ENCODE peak calls at places on chromosome 5, in four cellular contexts. One of them, this sample, is unnamed.

GRCh38 chr5:115594343-115595047 is 7.8 kb downstream of the TICAM2 start:
- DNase-seq in AG04450: no peak
- DNase-seq in neural progenitor cell: no peak
- DNase-seq in coronary artery: no peak
- DNase-seq in this sample: no peak

GRCh38 chr5:1512541-1513291 is 11.0 kb downstream of the LPCAT1 start:
- DNase-seq in coronary artery: peak; percentile 47
- DNase-seq in neural progenitor cell: peak; percentile 6
- DNase-seq in AG04450: no peak
- DNase-seq in this sample: no peak

GRCh38 chr5:17379188-17379951 is 118.7 kb upstream of the TAF11L2 start:
- DNase-seq in neural progenitor cell: no peak
- DNase-seq in coronary artery: no peak
- DNase-seq in AG04450: no peak
- DNase-seq in this sample: no peak

GRCh38 chr5:174454464-174454863 is 269.9 kb upstream of the MSX2 start:
- DNase-seq in AG04450: no peak
- DNase-seq in coronary artery: no peak
- DNase-seq in neural progenitor cell: no peak
- DNase-seq in this sample: no peak

GRCh38 chr5:172713113-172713808 is 57.7 kb downstream of the DUSP1 start:
- DNase-seq in coronary artery: no peak
- DNase-seq in AG04450: no peak
- DNase-seq in neural progenitor cell: peak; percentile 66
- DNase-seq in this sample: peak; percentile 69

GRCh38 chr5:9196403-9197224 is 349.3 kb downstream of the SEMA5A start:
- DNase-seq in neural progenitor cell: peak; percentile 95
- DNase-seq in AG04450: peak; percentile 42
- DNase-seq in coronary artery: no peak
- DNase-seq in this sample: no peak

GRCh38 chr5:157253547-157253946 is 12.4 kb upstream of the CYFIP2 start:
- DNase-seq in coronary artery: no peak
- DNase-seq in neural progenitor cell: peak; percentile 69
- DNase-seq in AG04450: peak; percentile 11
- DNase-seq in this sample: peak; percentile 65

GRCh38 chr5:129541648-129542251 is 81.7 kb downstream of the ADAMTS19 start:
- DNase-seq in neural progenitor cell: no peak
- DNase-seq in coronary artery: no peak
- DNase-seq in AG04450: no peak
- DNase-seq in this sample: no peak

GRCh38 chr5:9439651-9440292 is 106.1 kb downstream of the SEMA5A start:
- DNase-seq in neural progenitor cell: no peak
- DNase-seq in coronary artery: no peak
- DNase-seq in AG04450: no peak
- DNase-seq in this sample: no peak

GRCh38 chr5:102540251-102540812 is 41.5 kb upstream of the SLCO6A1 start:
- DNase-seq in neural progenitor cell: no peak
- DNase-seq in coronary artery: no peak
- DNase-seq in AG04450: no peak
- DNase-seq in this sample: no peak

GRCh38 chr5:59079622-59080620 is 497.0 kb downstream of the RAB3C start:
- DNase-seq in coronary artery: no peak
- DNase-seq in AG04450: peak; percentile 90
- DNase-seq in neural progenitor cell: no peak
- DNase-seq in this sample: no peak

GRCh38 chr5:110161162-110161561 is 471.4 kb downstream of the MAN2A1 start:
- DNase-seq in AG04450: no peak
- DNase-seq in coronary artery: no peak
- DNase-seq in neural progenitor cell: no peak
- DNase-seq in this sample: no peak

GRCh38 chr5:522899-523657 is 1.2 kb downstream of the SLC9A3 start:
- DNase-seq in AG04450: no peak
- DNase-seq in coronary artery: no peak
- DNase-seq in neural progenitor cell: peak; percentile 58
- DNase-seq in this sample: no peak

GRCh38 chr5:16628376-16628775 is 11.6 kb upstream of the RETREG1 start:
- DNase-seq in coronary artery: no peak
- DNase-seq in neural progenitor cell: no peak
- DNase-seq in AG04450: no peak
- DNase-seq in this sample: no peak

GRCh38 chr5:23893561-23893960 is 386.2 kb downstream of the PRDM9 start:
- DNase-seq in neural progenitor cell: no peak
- DNase-seq in coronary artery: no peak
- DNase-seq in AG04450: no peak
- DNase-seq in this sample: no peak

GRCh38 chr5:152246401-152246800 is 158.7 kb downstream of the NMUR2 start:
- DNase-seq in neural progenitor cell: peak; percentile 80
- DNase-seq in AG04450: no peak
- DNase-seq in coronary artery: no peak
- DNase-seq in this sample: no peak

GRCh38 chr5:3382151-3382550 is 213.5 kb upstream of the IRX1 start:
- DNase-seq in AG04450: no peak
- DNase-seq in neural progenitor cell: no peak
- DNase-seq in coronary artery: peak; percentile 45
- DNase-seq in this sample: no peak

GRCh38 chr5:142780871-142781270 is 10.7 kb downstream of the ARHGAP26 start:
- DNase-seq in neural progenitor cell: peak; percentile 26
- DNase-seq in AG04450: no peak
- DNase-seq in coronary artery: no peak
- DNase-seq in this sample: no peak
- TF ChIP-seq CTCF in neural progenitor cell: peak; percentile 8
- TF ChIP-seq CTCF in AG04450: no peak
- TF ChIP-seq CTCF in coronary artery: no peak
- TF ChIP-seq CTCF in this sample: no peak

GRCh38 chr5:123273984-123274383 is 149.2 kb downstream of the CEP120 start:
- DNase-seq in neural progenitor cell: no peak
- DNase-seq in AG04450: no peak
- DNase-seq in coronary artery: no peak
- DNase-seq in this sample: no peak
- TF ChIP-seq CTCF in neural progenitor cell: peak; percentile 54
- TF ChIP-seq CTCF in AG04450: no peak
- TF ChIP-seq CTCF in coronary artery: no peak
- TF ChIP-seq CTCF in this sample: no peak

GRCh38 chr5:136067422-136067821 is 38.6 kb downstream of the TGFBI start:
- DNase-seq in AG04450: no peak
- DNase-seq in neural progenitor cell: no peak
- DNase-seq in coronary artery: no peak
- DNase-seq in this sample: no peak
- TF ChIP-seq CTCF in AG04450: no peak
- TF ChIP-seq CTCF in neural progenitor cell: no peak
- TF ChIP-seq CTCF in coronary artery: no peak
- TF ChIP-seq CTCF in this sample: no peak

GRCh38 chr5:10525124-10525495 is 38.8 kb upstream of the ANKRD33B start:
- DNase-seq in coronary artery: no peak
- DNase-seq in AG04450: no peak
- DNase-seq in neural progenitor cell: no peak
- DNase-seq in this sample: no peak
- TF ChIP-seq CTCF in coronary artery: no peak
- TF ChIP-seq CTCF in AG04450: no peak
- TF ChIP-seq CTCF in neural progenitor cell: no peak
- TF ChIP-seq CTCF in this sample: no peak

DNA sequence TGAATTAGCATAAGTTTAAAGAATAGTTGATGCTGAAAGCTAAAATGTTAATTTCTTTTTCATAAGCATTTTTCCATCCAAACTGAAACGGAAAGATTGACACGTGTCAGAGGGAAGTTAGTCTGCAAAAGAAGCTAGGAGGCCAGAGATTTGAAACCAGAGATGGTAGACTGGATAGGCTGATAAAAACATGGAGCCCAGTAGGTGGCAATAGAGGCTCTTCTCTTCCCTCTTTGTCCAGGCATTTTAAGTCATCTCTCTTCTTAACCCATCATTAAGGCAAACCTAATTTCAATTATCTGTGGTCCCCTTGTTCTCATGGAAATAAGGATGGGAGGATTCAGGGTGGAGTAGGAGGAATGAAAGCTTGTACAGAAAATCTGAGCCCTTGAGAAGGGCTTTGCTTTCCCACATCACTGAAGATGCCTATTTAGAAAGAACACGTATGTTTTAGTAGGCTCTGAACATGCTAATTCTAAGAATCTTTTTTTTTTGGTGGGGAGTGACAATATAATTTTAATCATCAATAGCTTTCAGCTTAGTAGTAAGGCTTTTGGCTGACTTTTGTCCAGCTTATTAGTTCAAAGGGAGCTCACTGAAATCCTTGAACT is 66.5 kb downstream of the ZNF474 start:
- DNase-seq in AG04450: peak; percentile 32
- DNase-seq in neural progenitor cell: peak; percentile 74
- DNase-seq in coronary artery: no peak
- DNase-seq in this sample: peak; percentile 12
- TF ChIP-seq CTCF in AG04450: peak; percentile 88
- TF ChIP-seq CTCF in neural progenitor cell: peak; percentile 75
- TF ChIP-seq CTCF in coronary artery: peak; percentile 32
- TF ChIP-seq CTCF in this sample: no peak

This sample was measured in GM20000.